ENCODE peak calls at places on chromosomes 11 and 22, in six cellular contexts. One of them, this sample, is unnamed. For H3K4me1, the result is how much of the 10 kb centered on the place peaks cover.

GRCh38 chr11:123580557-123581275 is 73.7 kb downstream of the SCN3B start:
- DNase-seq in PC-9: peak
- DNase-seq in mammary epithelial cell: peak
- DNase-seq in fibroblast of lung: peak
- DNase-seq in GM12878: no peak
- DNase-seq in GM23338: peak
- DNase-seq in this sample: peak

GRCh38 chr11:121802542-121802941 is 313.5 kb downstream of the BLID start:
- DNase-seq in PC-9: no peak
- DNase-seq in GM23338: peak
- DNase-seq in fibroblast of lung: no peak
- DNase-seq in GM12878: no peak
- DNase-seq in mammary epithelial cell: no peak
- DNase-seq in this sample: peak

GRCh38 chr11:12287374-12288211 is 89.8 kb upstream of the PARVA start:
- DNase-seq in mammary epithelial cell: peak
- DNase-seq in GM23338: peak
- DNase-seq in PC-9: peak
- DNase-seq in fibroblast of lung: peak
- DNase-seq in GM12878: no peak
- DNase-seq in this sample: peak

GRCh38 chr22:33000342-33001280 is 57.6 kb downstream of the SYN3 start:
- DNase-seq in PC-9: peak
- DNase-seq in fibroblast of lung: peak
- DNase-seq in mammary epithelial cell: peak
- DNase-seq in GM23338: peak
- DNase-seq in GM12878: no peak
- DNase-seq in this sample: peak

GRCh38 chr11:110446594-110446993 is 16.8 kb downstream of the FDX1 start:
- DNase-seq in fibroblast of lung: no peak
- DNase-seq in PC-9: no peak
- DNase-seq in mammary epithelial cell: no peak
- DNase-seq in GM23338: no peak
- DNase-seq in GM12878: no peak
- DNase-seq in this sample: no peak

GRCh38 chr11:44638032-44638431 is 72.6 kb downstream of the CD82 start:
- DNase-seq in mammary epithelial cell: peak
- DNase-seq in GM12878: no peak
- DNase-seq in GM23338: no peak
- DNase-seq in fibroblast of lung: no peak
- DNase-seq in PC-9: no peak
- DNase-seq in this sample: no peak

GRCh38 chr11:68890490-68891231 is 13.0 kb downstream of the MRPL21 start:
- DNase-seq in GM12878: no peak
- DNase-seq in PC-9: no peak
- DNase-seq in GM23338: no peak
- DNase-seq in fibroblast of lung: peak
- DNase-seq in mammary epithelial cell: no peak
- DNase-seq in this sample: no peak

GRCh38 chr11:13189561-13190435 is 87.8 kb upstream of the BMAL1 start:
- DNase-seq in GM23338: no peak
- DNase-seq in fibroblast of lung: peak
- DNase-seq in PC-9: no peak
- DNase-seq in GM12878: no peak
- DNase-seq in mammary epithelial cell: no peak
- DNase-seq in this sample: no peak

GRCh38 chr11:44609028-44609782 is 43.7 kb downstream of the CD82 start:
- DNase-seq in mammary epithelial cell: no peak
- DNase-seq in GM12878: peak
- DNase-seq in PC-9: no peak
- DNase-seq in GM23338: no peak
- DNase-seq in fibroblast of lung: no peak
- DNase-seq in this sample: no peak

GRCh38 chr11:1762537-1763302 is 1.0 kb downstream of the CTSD start:
- DNase-seq in mammary epithelial cell: peak
- DNase-seq in PC-9: peak
- DNase-seq in GM23338: no peak
- DNase-seq in fibroblast of lung: no peak
- DNase-seq in GM12878: no peak
- DNase-seq in this sample: no peak

GRCh38 chr22:22556995-22557925 is 1.8 kb downstream of the PRAME start:
- DNase-seq in fibroblast of lung: no peak
- DNase-seq in mammary epithelial cell: no peak
- DNase-seq in PC-9: no peak
- DNase-seq in GM23338: no peak
- DNase-seq in GM12878: no peak
- DNase-seq in this sample: no peak

GRCh38 chr22:41929158-41929896 is 2.7 kb upstream of the TNFRSF13C start:
- DNase-seq in PC-9: no peak
- DNase-seq in fibroblast of lung: no peak
- DNase-seq in GM23338: no peak
- DNase-seq in GM12878: no peak
- DNase-seq in mammary epithelial cell: no peak
- DNase-seq in this sample: no peak

GRCh38 chr11:279966-280761 is 2.0 kb downstream of the NLRP6 start:
- DNase-seq in mammary epithelial cell: peak
- DNase-seq in fibroblast of lung: peak
- DNase-seq in PC-9: no peak
- DNase-seq in GM23338: peak
- DNase-seq in GM12878: no peak
- DNase-seq in this sample: no peak

GRCh38 chr11:90220391-90220790 is 2.5 kb downstream of the CHORDC1 start:
- DNase-seq in fibroblast of lung: peak
- DNase-seq in GM12878: no peak
- DNase-seq in mammary epithelial cell: peak
- DNase-seq in GM23338: no peak
- DNase-seq in PC-9: no peak
- DNase-seq in this sample: no peak

GRCh38 chr11:13487661-13488030 is 8.2 kb downstream of the PTH start:
- DNase-seq in mammary epithelial cell: no peak
- DNase-seq in fibroblast of lung: no peak
- DNase-seq in PC-9: no peak
- DNase-seq in GM23338: peak
- DNase-seq in GM12878: no peak
- DNase-seq in this sample: peak

GRCh38 chr22:23138584-23139469 is 3.0 kb downstream of the RSPH14 start:
- DNase-seq in GM23338: no peak
- DNase-seq in mammary epithelial cell: peak
- DNase-seq in PC-9: no peak
- DNase-seq in fibroblast of lung: no peak
- DNase-seq in GM12878: no peak
- DNase-seq in this sample: no peak

GRCh38 chr11:133474461-133474860 is 57.8 kb downstream of the OPCML start:
- DNase-seq in GM12878: no peak
- DNase-seq in GM23338: no peak
- DNase-seq in PC-9: no peak
- DNase-seq in mammary epithelial cell: no peak
- DNase-seq in fibroblast of lung: no peak
- DNase-seq in this sample: no peak

GRCh38 chr11:84648413-84648812 is 978.7 kb downstream of the DLG2 start:
- DNase-seq in PC-9: no peak
- DNase-seq in GM23338: peak
- DNase-seq in GM12878: no peak
- DNase-seq in mammary epithelial cell: no peak
- DNase-seq in fibroblast of lung: no peak
- DNase-seq in this sample: peak

DNA sequence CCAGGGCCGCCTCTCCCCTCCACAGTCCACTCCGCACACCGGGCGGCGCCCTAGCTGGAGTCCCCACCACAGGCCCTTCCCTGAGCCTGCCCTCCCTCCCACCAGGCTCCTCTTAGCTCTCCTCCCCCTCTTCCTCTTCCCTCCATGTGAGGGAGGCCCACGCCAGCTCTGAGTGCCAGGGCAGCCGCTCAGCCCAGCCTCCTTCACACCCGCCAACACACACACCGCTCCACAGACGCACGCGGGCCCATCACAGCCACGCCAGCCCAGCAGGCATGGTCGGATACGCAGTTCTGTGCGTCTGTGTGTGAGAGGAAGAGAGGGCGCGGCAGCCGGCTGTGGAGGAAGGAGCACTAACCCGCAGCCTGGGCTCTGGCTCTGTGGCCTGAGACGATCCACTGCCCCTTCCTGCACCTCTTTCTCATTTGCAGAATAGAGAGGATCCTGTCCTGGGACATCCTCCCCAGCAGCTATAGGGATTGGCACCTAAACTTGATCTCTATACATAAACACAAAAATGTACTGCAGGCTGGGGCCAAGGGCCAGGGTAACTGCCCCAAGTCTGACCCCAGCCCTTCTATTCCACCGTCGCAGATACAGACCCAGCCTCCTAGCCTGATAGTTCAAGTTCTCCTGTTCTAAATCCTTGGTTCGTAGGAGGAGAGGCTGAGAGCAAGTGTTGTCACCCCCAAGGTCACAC is 3.5 kb downstream of the CHRM4 start:
- DNase-seq in GM12878: no peak
- DNase-seq in GM23338: peak
- DNase-seq in PC-9: no peak
- DNase-seq in fibroblast of lung: no peak
- DNase-seq in mammary epithelial cell: no peak
- DNase-seq in this sample: no peak
- TF ChIP-seq EZH2 in GM12878: no peak
- TF ChIP-seq EZH2 in GM23338: no peak
- TF ChIP-seq EZH2 in PC-9: no peak
- TF ChIP-seq EZH2 in fibroblast of lung: no peak
- TF ChIP-seq EZH2 in mammary epithelial cell: no peak
- TF ChIP-seq EZH2 in this sample: no peak

DNA sequence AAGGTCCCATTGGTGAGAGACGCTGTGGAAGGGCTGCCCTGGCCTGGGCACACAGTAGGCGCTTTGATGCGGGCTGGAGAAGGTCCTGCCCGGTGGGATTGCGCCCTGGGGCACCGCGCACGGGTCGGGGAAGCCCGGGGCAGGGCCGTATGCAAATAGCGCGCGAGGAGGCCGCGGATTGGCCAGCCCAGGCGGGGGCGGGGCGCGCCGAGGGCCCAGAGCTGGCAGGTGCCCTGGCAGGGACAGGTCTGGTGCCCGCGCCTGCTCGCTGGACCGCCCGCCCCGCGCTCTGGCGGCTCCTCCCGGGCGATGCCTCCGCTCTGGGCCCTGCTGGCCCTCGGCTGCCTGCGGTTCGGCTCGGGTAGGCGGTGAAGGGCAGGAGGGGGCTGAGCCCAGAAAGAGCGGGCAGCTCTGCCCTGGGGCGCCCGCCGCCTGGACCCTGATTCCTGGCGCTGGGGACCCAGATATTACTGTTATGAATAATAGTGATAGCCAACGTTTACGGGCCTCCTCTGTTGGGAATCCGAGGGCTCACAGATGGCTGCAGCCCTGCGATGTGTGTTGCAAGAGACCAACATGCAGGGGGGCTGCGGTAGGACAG is at the start of gene UPK3A:
- DNase-seq in fibroblast of lung: no peak
- DNase-seq in GM12878: no peak
- DNase-seq in PC-9: peak
- DNase-seq in mammary epithelial cell: peak
- DNase-seq in GM23338: peak
- DNase-seq in this sample: peak
- H3K4me3 ChIP-seq in fibroblast of lung: no peak
- H3K4me3 ChIP-seq in GM12878: peak
- H3K4me3 ChIP-seq in PC-9: peak
- H3K4me3 ChIP-seq in mammary epithelial cell: no peak
- H3K4me3 ChIP-seq in GM23338: peak
- H3K4me3 ChIP-seq in this sample: peak

DNA sequence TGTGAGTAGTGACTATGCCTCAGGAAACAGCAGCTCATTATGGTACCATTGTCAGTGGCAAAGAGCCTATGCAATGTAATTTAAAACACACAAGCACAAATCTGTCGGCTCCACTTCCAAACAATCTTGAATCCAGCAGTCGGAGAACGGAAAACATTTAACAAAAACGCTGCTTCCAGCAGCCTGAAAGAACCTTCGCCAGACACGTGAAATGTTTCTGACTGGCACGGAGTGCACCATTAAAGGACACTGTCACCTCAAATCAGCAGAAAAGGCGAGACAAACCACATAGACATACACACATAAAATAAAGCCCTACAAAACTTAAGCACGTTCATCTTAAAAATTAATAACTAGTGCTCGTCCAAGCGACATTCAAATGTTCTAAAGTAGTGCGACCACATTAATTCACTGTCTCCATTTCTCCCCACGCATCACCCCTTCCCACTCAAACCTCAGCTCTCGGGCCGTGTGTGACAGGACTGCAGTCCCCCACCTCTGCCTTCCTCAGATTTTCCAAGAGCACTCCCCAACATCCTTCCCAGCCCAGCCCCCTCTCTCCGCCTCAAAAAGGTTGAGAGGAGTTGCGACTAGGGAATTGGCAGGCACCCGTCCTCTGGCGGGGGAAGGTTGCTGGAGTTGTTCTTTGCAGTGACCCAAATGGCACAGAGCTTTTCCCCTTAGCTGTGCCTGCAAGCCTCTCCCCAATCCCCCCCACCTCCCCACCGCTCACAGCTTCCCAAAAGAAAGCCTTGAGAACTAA is 638 bp downstream of the RAB30 start:
- DNase-seq in GM23338: peak
- DNase-seq in PC-9: no peak
- DNase-seq in GM12878: no peak
- DNase-seq in mammary epithelial cell: no peak
- DNase-seq in fibroblast of lung: no peak
- DNase-seq in this sample: peak
- H3K4me1 ChIP-seq in GM23338: under half
- H3K4me1 ChIP-seq in PC-9: under half
- H3K4me1 ChIP-seq in GM12878: under half
- H3K4me1 ChIP-seq in mammary epithelial cell: under half
- H3K4me1 ChIP-seq in fibroblast of lung: under half
- H3K4me1 ChIP-seq in this sample: under half

GRCh38 chr11:131909426-131910200 is 539.2 kb downstream of the NTM start:
- DNase-seq in fibroblast of lung: peak
- DNase-seq in mammary epithelial cell: no peak
- DNase-seq in GM23338: no peak
- DNase-seq in GM12878: no peak
- DNase-seq in PC-9: no peak
- DNase-seq in this sample: no peak

GRCh38 chr11:131907371-131907770 is 537.0 kb downstream of the NTM start:
- DNase-seq in fibroblast of lung: no peak
- DNase-seq in PC-9: no peak
- DNase-seq in GM23338: no peak
- DNase-seq in GM12878: no peak
- DNase-seq in mammary epithelial cell: no peak
- DNase-seq in this sample: no peak

GRCh38 chr11:131910491-131911387 is 540.3 kb downstream of the NTM start:
- DNase-seq in mammary epithelial cell: peak
- DNase-seq in GM12878: no peak
- DNase-seq in GM23338: peak
- DNase-seq in PC-9: no peak
- DNase-seq in fibroblast of lung: peak
- DNase-seq in this sample: peak

GRCh38 chr11:131906963-131907362 is 536.5 kb downstream of the NTM start:
- DNase-seq in mammary epithelial cell: no peak
- DNase-seq in GM23338: peak
- DNase-seq in PC-9: no peak
- DNase-seq in GM12878: no peak
- DNase-seq in fibroblast of lung: no peak
- DNase-seq in this sample: no peak

DNA sequence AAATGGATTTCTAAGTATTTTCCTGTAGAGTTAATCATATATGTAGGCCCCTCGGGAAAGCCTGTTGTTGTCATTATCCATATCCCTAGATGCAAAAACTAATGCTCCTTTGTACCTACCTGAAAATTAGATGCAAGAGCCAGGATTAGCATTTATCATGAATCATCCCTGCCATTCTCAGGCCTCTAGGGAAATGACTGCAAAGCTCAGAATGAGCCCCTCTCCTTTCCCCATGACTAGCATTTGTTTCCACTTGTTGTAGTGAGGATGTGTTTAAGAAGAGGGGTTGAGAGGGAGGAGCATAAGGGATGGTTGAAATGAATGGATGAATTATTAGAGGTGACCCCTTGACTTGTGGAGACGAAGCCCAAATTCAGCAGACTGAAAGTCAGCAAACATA is 537.9 kb downstream of the NTM start:
- DNase-seq in GM12878: no peak
- DNase-seq in fibroblast of lung: no peak
- DNase-seq in mammary epithelial cell: no peak
- DNase-seq in GM23338: no peak
- DNase-seq in PC-9: no peak
- DNase-seq in this sample: no peak
- TF ChIP-seq EZH2 in GM12878: no peak
- TF ChIP-seq EZH2 in fibroblast of lung: no peak
- TF ChIP-seq EZH2 in mammary epithelial cell: no peak
- TF ChIP-seq EZH2 in GM23338: no peak
- TF ChIP-seq EZH2 in PC-9: no peak
- TF ChIP-seq EZH2 in this sample: no peak